ENCODE peak calls at places on chromosomes 6 and 20, in seven cellular contexts. G is CD4-positive, alpha-beta memory T cell; K is upper lobe of right lung; A is A549; Y is cardiac muscle cell; P is Peyer's patch; N is lower lobe of right lung. I is an unnamed sample.

GRCh38 chr20:61112515-61112914 is 139.5 kb upstream of the CDH4 start:
- DNase-seq in P (no peak), A (no peak), N (no peak), K (no peak), Y (no peak), G (no peak), I (no peak)

GRCh38 chr6:166802437-166802836 is 153.9 kb downstream of the RNASET2 start:
- DNase-seq in P (no peak), A (no peak), N (no peak), K (no peak), Y (no peak), G (no peak), I (no peak)

GRCh38 chr6:139686308-139686707 is 311.9 kb upstream of the CITED2 start:
- DNase-seq in K (no peak), P (no peak), A (no peak), Y (no peak), G (no peak), N (no peak), I (no peak)

GRCh38 chr6:44856495-44856878 is 469.0 kb downstream of the CDC5L start:
- DNase-seq in G (no peak), A (no peak), P (no peak), N (no peak), Y (no peak), K (no peak), I (no peak)

GRCh38 chr20:62321521-62321948 is 18.7 kb downstream of the ADRM1 start:
- DNase-seq in G (no peak), K (no peak), A (peak), N (no peak), Y (no peak), P (no peak), I (no peak)

GRCh38 chr20:61902213-61902869 is 163.3 kb downstream of the TAF4 start:
- DNase-seq in N (no peak), P (no peak), Y (no peak), G (no peak), A (no peak), K (no peak), I (no peak)

GRCh38 chr6:90241229-90241873 is 55.3 kb downstream of the BACH2 start:
- DNase-seq in N (no peak), Y (no peak), A (no peak), K (no peak), P (no peak), G (no peak), I (no peak)

GRCh38 chr6:167779993-167780655 is 46.6 kb upstream of the AFDN start:
- DNase-seq in N (no peak), K (no peak), G (no peak), A (no peak), Y (no peak), P (no peak), I (no peak)

GRCh38 chr6:130371921-130372320 is 6.1 kb downstream of the TMEM200A start:
- DNase-seq in Y (no peak), G (no peak), A (no peak), P (no peak), K (no peak), N (no peak), I (no peak)

GRCh38 chr6:145929037-145929633 is 35.0 kb downstream of the SHPRH start:
- DNase-seq in N (no peak), G (peak), P (no peak), Y (peak), K (no peak), A (peak), I (peak)

GRCh38 chr6:111583986-111584385 is 21.7 kb downstream of the TRAF3IP2 start:
- DNase-seq in N (no peak), Y (no peak), P (no peak), A (no peak), G (no peak), K (no peak), I (no peak)

GRCh38 chr6:170049641-170050491 is 241.0 kb downstream of the DLL1 start:
- DNase-seq in A (no peak), N (peak), P (peak), Y (no peak), G (no peak), K (peak), I (no peak)

GRCh38 chr20:45842169-45842812 is 8.7 kb downstream of the SNX21 start:
- DNase-seq in G (no peak), K (no peak), N (no peak), P (peak), Y (no peak), A (no peak), I (no peak)

GRCh38 chr20:41837669-41838224 is 219.6 kb upstream of the CHD6 start:
- DNase-seq in A (no peak), K (no peak), G (no peak), N (no peak), Y (no peak), P (no peak), I (no peak)

GRCh38 chr6:8982659-8983058 is 547.3 kb upstream of the SLC35B3 start:
- DNase-seq in P (no peak), A (no peak), N (no peak), Y (no peak), G (no peak), K (no peak), I (no peak)

GRCh38 chr6:2433686-2434085 is 188.3 kb upstream of the GMDS start:
- DNase-seq in A (no peak), Y (no peak), G (no peak), K (no peak), N (no peak), P (no peak), I (no peak)

GRCh38 chr6:148578837-148579236 is 168.0 kb upstream of the UST start:
- DNase-seq in A (no peak), N (no peak), K (no peak), Y (no peak), P (no peak), G (no peak), I (no peak)

GRCh38 chr6:148166339-148166949 is 176.2 kb upstream of the SASH1 start:
- DNase-seq in K (no peak), Y (peak), N (no peak), P (no peak), A (peak), G (peak), I (peak)

GRCh38 chr20:47117325-47117724 is 222.7 kb downstream of the EYA2 start:
- DNase-seq in K (no peak), A (no peak), P (no peak), N (no peak), G (no peak), Y (no peak), I (no peak)

GRCh38 chr6:122663981-122664380 is 53.8 kb downstream of the PKIB start:
- DNase-seq in P (no peak), Y (no peak), G (no peak), A (no peak), N (no peak), K (no peak), I (no peak)

GRCh38 chr20:58880441-58880840 is 27.9 kb downstream of the GNAS start:
- DNase-seq in Y (no peak), K (no peak), P (no peak), N (no peak), G (no peak), A (no peak), I (no peak)

GRCh38 chr6:44300424-44300823 is 12.7 kb downstream of the AARS2 start:
- DNase-seq in A (no peak), N (no peak), G (no peak), Y (no peak), P (no peak), K (no peak), I (no peak)

GRCh38 chr6:73722318-73723060 is 26.5 kb downstream of the CD109 start:
- DNase-seq in G (no peak), K (no peak), Y (peak), P (no peak), A (no peak), N (no peak), I (no peak)

GRCh38 chr6:114284281-114284680 is 58.5 kb downstream of the HS3ST5 start:
- DNase-seq in Y (no peak), G (no peak), A (no peak), P (no peak), K (no peak), N (no peak), I (no peak)

GRCh38 chr6:93749191-93749590 is 329.8 kb upstream of the EPHA7 start:
- DNase-seq in Y (no peak), A (no peak), K (no peak), G (no peak), N (no peak), P (no peak), I (no peak)

GRCh38 chr6:98529364-98529763 is 305.0 kb upstream of the POU3F2 start:
- DNase-seq in A (no peak), K (no peak), N (no peak), Y (no peak), P (no peak), G (no peak), I (no peak)

GRCh38 chr20:63092660-63093215 is 86.0 kb upstream of the BHLHE23 start:
- DNase-seq in N (peak), G (no peak), A (no peak), P (no peak), Y (no peak), K (no peak), I (no peak)

GRCh38 chr20:38111366-38112232 is 53.5 kb downstream of the TGM2 start:
- DNase-seq in G (no peak), Y (no peak), P (peak), N (no peak), A (no peak), K (no peak), I (no peak)
- H3K27ac ChIP-seq in G (no peak), Y (peak), P (no peak), N (peak), A (peak), K (peak), I (no peak)

DNA sequence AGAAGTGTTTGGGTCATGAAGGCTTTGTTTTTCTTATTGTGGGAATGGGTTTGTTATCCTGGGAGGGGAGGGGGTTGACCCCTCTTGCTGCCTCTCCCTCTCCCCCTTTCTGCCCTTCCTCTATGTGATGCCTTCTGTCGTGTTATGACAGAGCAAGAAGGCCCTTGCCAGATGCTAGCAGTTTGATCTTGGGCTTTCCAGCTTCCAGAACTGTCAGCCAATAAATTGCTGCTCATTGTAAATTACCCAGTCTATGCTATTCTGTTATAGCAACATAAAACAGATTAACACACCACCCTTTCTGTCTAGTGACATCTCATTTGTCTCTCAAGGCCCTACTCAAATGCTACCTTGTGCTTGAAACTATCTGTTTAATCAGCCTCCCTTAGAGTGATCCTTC is 16.5 kb upstream of the MAP3K4 start:
- DNase-seq in P (no peak), G (no peak), Y (no peak), K (no peak), N (no peak), A (no peak), I (no peak)
- H3K27ac ChIP-seq in P (no peak), G (no peak), Y (peak), K (no peak), N (no peak), A (no peak), I (no peak)

GRCh38 chr6:136656121-136656520 is 105.9 kb upstream of the MAP7 start:
- DNase-seq in G (no peak), A (no peak), K (no peak), Y (no peak), N (no peak), P (no peak), I (peak)

GRCh38 chr6:136659991-136660499 is 109.8 kb upstream of the MAP7 start:
- DNase-seq in P (no peak), A (no peak), Y (no peak), K (no peak), N (no peak), G (no peak), I (no peak)

GRCh38 chr6:136657629-136658028 is 107.4 kb upstream of the MAP7 start:
- DNase-seq in P (no peak), A (no peak), K (no peak), Y (no peak), N (no peak), G (no peak), I (no peak)

GRCh38 chr6:136660727-136661126 is 110.5 kb upstream of the MAP7 start:
- DNase-seq in G (no peak), P (no peak), Y (no peak), N (no peak), A (no peak), K (no peak), I (no peak)

DNA sequence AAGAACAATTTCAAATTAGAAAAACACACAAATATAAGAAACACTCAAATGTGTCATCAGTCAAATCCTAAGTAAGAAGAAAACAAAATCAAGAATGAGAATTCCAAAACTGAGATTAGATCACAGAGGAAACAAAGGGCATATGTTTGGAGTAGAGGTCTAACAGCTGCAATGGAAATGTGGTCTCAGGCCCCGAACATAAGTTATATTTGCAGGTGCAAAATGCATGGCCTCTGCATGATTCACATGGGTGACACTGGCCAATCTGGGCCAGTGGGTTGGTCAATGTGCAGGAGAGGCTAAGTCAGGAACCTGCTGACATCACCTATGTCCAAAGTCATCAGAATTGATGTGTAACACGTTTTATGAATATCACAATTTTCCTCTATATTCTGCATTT is 108.5 kb upstream of the MAP7 start:
- DNase-seq in K (no peak), N (no peak), A (no peak), Y (no peak), P (no peak), G (no peak), I (no peak)
- H3K27ac ChIP-seq in K (no peak), N (no peak), A (no peak), Y (no peak), P (no peak), G (no peak), I (no peak)

GRCh38 chr6:119929121-119929520 is 579.6 kb upstream of the MAN1A1 start:
- DNase-seq in P (no peak), G (no peak), N (no peak), Y (no peak), A (no peak), K (no peak), I (no peak)
- H3K27ac ChIP-seq in P (no peak), G (no peak), N (no peak), Y (no peak), A (no peak), K (no peak), I (no peak)

DNA sequence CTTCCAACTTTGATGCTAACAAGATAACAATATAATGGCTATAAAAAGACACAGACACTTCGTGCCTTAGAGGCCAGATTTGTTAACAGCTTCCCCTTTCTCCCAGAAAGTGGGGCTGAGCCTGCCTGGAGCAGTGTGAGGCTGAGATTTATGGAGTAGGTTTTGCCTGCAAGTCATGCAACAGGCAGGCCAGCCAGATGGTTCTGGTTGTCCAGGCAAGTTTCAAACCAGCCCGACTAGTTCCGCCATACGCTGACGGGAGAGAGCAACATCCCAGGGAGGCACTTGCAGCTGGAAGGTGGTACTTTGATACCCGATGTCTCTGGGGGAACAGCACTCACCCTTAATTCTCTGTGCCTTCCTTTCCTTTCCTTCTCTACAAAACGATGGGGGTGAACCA is 81.3 kb upstream of the NAA20 start:
- DNase-seq in G (no peak), N (peak), A (no peak), Y (no peak), K (no peak), P (no peak), I (no peak)
- H3K27ac ChIP-seq in G (no peak), N (peak), A (peak), Y (peak), K (peak), P (peak), I (no peak)

DNA sequence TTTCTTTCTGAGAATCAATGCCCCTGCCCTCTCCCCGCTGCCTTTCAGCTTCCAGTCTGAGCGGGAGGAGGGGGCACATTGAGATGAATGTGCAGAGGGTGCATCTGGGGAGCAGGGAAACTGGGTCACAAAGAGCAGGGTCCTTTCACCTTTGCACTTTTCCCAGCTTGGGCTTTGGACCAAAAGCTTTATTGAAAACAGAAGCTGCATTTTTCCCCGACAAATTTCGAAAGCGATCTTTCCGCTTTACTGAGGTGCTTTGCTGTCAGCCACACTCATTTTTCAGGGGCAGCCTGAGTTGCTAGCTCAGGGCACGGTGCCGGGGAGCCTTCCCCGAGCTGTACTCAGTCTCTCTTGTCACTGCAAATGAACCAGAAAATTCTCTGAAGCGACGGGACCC is 283.8 kb upstream of the SOX4 start:
- DNase-seq in N (no peak), K (no peak), A (no peak), G (no peak), Y (no peak), P (no peak), I (no peak)
- H3K27ac ChIP-seq in N (no peak), K (no peak), A (no peak), G (no peak), Y (no peak), P (no peak), I (no peak)

GRCh38 chr6:136582702-136583471 is 32.7 kb upstream of the MAP7 start:
- DNase-seq in Y (no peak), N (no peak), P (no peak), A (peak), G (no peak), K (no peak), I (peak)
- H3K27ac ChIP-seq in Y (no peak), N (peak), P (peak), A (peak), G (no peak), K (peak), I (no peak)

GRCh38 chr6:34598725-34599124 is 42.6 kb upstream of the SPDEF start:
- DNase-seq in G (no peak), A (no peak), P (no peak), Y (no peak), K (no peak), N (no peak), I (no peak)

GRCh38 chr6:34602318-34603111 is 46.4 kb upstream of the SPDEF start:
- DNase-seq in A (peak), G (no peak), N (no peak), P (no peak), Y (no peak), K (no peak), I (no peak)

GRCh38 chr6:34600101-34600500 is 44.0 kb upstream of the SPDEF start:
- DNase-seq in Y (no peak), N (no peak), A (no peak), G (no peak), K (no peak), P (no peak), I (no peak)

GRCh38 chr6:34600796-34601195 is 44.7 kb upstream of the SPDEF start:
- DNase-seq in Y (no peak), N (no peak), A (no peak), P (no peak), K (no peak), G (no peak), I (no peak)

DNA sequence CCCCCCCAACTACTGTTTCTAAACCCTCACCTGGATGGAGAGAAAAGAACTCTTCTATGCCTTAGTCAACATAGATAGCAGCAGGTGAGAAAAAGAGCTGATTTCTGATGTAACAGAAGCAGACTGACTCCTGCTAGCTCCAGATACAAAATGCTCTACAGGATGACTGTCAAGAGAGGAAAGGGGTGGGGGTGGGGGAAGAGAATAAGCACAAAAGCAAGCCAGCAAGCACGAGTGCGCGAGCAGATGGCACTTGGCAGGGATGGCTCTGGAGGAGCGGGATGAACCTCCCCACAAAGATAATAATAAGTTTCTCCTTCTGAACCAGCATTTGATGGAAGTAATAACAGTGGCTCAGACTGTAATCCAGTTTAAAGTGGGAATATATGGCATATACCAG is 45.6 kb upstream of the SPDEF start:
- DNase-seq in K (no peak), Y (no peak), A (no peak), N (no peak), P (no peak), G (no peak), I (no peak)
- H3K27ac ChIP-seq in K (no peak), Y (no peak), A (peak), N (no peak), P (no peak), G (no peak), I (no peak)

GRCh38 chr6:15327271-15327670 is 81.4 kb downstream of the JARID2 start:
- DNase-seq in Y (no peak), A (peak), P (no peak), G (peak), N (no peak), K (no peak), I (no peak)
- H3K27ac ChIP-seq in Y (no peak), A (no peak), P (no peak), G (no peak), N (no peak), K (no peak), I (no peak)

GRCh38 chr6:155955038-155955437 is 499.4 kb upstream of the NOX3 start:
- DNase-seq in P (no peak), A (no peak), Y (no peak), G (no peak), K (no peak), N (no peak), I (no peak)

GRCh38 chr6:155958550-155958949 is 502.9 kb upstream of the NOX3 start:
- DNase-seq in Y (no peak), A (no peak), P (no peak), K (no peak), N (no peak), G (no peak), I (no peak)

GRCh38 chr6:155954149-155954548 is 498.5 kb upstream of the NOX3 start:
- DNase-seq in K (no peak), P (no peak), Y (no peak), G (no peak), N (no peak), A (no peak), I (no peak)

GRCh38 chr6:155959898-155960297 is 504.3 kb upstream of the NOX3 start:
- DNase-seq in Y (no peak), A (no peak), K (no peak), N (no peak), G (no peak), P (no peak), I (no peak)
- H3K27ac ChIP-seq in Y (no peak), A (no peak), K (no peak), N (no peak), G (no peak), P (no peak), I (no peak)